ENCODE peak calls at places on chromosomes 3 and 15, in four cellular contexts. K is heart left ventricle, W is tibial nerve, O is A549. T is an unnamed sample.
A peak's percentile ranks its signal among the peaks of the same experiment; 100 is the strongest.

GRCh38 chr3:181718416-181718815 is 6.7 kb downstream of the SOX2 start:
- DNase-seq in K (no peak), O (no peak), W (no peak), T (no peak)

GRCh38 chr15:60840703-60841411 is 361.9 kb upstream of the ICE2 start:
- DNase-seq in K (no peak), W (no peak), O (no peak), T (no peak)

GRCh38 chr3:115341208-115341607 is 194.1 kb upstream of the ZBTB20 start:
- DNase-seq in W (no peak), O (peak; percentile 10), K (no peak), T (no peak)

GRCh38 chr15:87527416-87527815 is 729.1 kb downstream of the NTRK3 start:
- DNase-seq in W (no peak), O (no peak), K (no peak), T (no peak)

GRCh38 chr3:97293596-97294131 is 470.9 kb upstream of the ARL6 start:
- DNase-seq in O (no peak), K (no peak), W (no peak), T (no peak)

GRCh38 chr3:157147099-157147803 is 12.7 kb downstream of the CCNL1 start:
- DNase-seq in K (no peak), O (no peak), W (no peak), T (no peak)

GRCh38 chr3:64176461-64176996 is 48.7 kb downstream of the PRICKLE2 start:
- DNase-seq in W (no peak), K (no peak), O (no peak), T (no peak)

GRCh38 chr15:59447367-59447766 is 9.4 kb downstream of the FAM81A start:
- DNase-seq in O (no peak), W (no peak), K (no peak), T (no peak)

GRCh38 chr3:157081681-157082210 is 78.2 kb downstream of the CCNL1 start:
- DNase-seq in O (peak; percentile 85), W (peak; percentile 88), K (peak; percentile 93), T (peak; percentile 90)

GRCh38 chr3:40307176-40307575 is 2.3 kb upstream of the EIF1B start:
- DNase-seq in K (no peak), O (no peak), W (no peak), T (no peak)

GRCh38 chr15:55588070-55588817 is at the start of gene PYGO1:
- DNase-seq in W (peak; percentile 18), O (peak; percentile 69), K (peak; percentile 63), T (peak; percentile 63)
- H3K4me3 ChIP-seq in W (peak within 1 kb of the TSS; percentile 84), O (peak within 1 kb of the TSS; percentile 78), K (peak within 1 kb of the TSS; percentile 75), T (peak within 1 kb of the TSS; percentile 70)

DNA sequence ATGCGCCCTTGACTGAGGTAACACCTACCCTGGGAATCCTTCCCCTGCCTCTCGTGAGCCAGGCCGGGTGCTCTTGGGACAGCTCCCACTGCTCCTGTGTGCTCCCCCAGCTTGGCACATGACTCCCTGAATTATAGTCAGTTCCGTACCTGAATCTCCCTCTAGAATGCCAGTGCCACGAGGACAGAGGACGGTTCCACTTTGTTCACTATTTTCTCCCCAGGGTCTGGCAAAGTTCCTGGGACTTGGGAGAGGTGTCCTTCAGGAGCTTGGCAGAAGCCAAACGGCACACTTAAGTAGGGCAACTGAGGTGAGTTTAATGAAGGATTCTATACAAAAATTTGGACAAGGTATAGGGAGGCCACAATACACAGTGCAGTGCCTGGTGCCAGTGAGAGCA is 9.8 kb downstream of the CCR5AS start:
- DNase-seq in O (no peak), W (no peak), K (no peak), T (no peak)
- H3K27ac ChIP-seq in O (no peak overlapping the region), W (no peak overlapping the region), K (no peak overlapping the region), T (no peak overlapping the region)

GRCh38 chr15:24858737-24859601 is 95.8 kb upstream of the SNRPN start:
- DNase-seq in W (no peak), K (peak; percentile 36), O (no peak), T (no peak)
- TF ChIP-seq POLR2A in W (no peak), K (no peak), O (no peak), T (no peak)

GRCh38 chr3:131526801-131527347 is 24.1 kb upstream of the MRPL3 start:
- DNase-seq in K (peak; percentile 45), O (peak; percentile 38), W (no peak), T (no peak)
- H3K4me3 ChIP-seq in K (peak overlapping the region; percentile 40), O (peak overlapping the region; percentile 46), W (peak overlapping the region; percentile 37), T (no peak overlapping the region)

GRCh38 chr3:136685882-136686281 is 66.3 kb downstream of the STAG1 start:
- DNase-seq in W (no peak), K (no peak), O (no peak), T (no peak)
- H3K27ac ChIP-seq in W (no peak overlapping the region), K (no peak overlapping the region), O (no peak overlapping the region), T (no peak overlapping the region)

GRCh38 chr3:194275721-194276120 is 75.4 kb downstream of the CPN2 start:
- DNase-seq in O (no peak), K (peak; percentile 12), W (no peak), T (no peak)

GRCh38 chr3:194278186-194278845 is 72.8 kb downstream of the CPN2 start:
- DNase-seq in W (no peak), K (peak; percentile 26), O (no peak), T (peak; percentile 15)

GRCh38 chr3:194276768-194277546 is 74.2 kb downstream of the CPN2 start:
- DNase-seq in W (no peak), O (no peak), K (peak; percentile 70), T (peak; percentile 73)

GRCh38 chr3:194279106-194279505 is 72.0 kb downstream of the CPN2 start:
- DNase-seq in O (no peak), K (peak; percentile 4), W (no peak), T (peak; percentile 8)

GRCh38 chr3:194277547-194278091 is 73.5 kb downstream of the CPN2 start:
- DNase-seq in W (no peak), K (peak; percentile 81), O (no peak), T (peak; percentile 78)
- TF ChIP-seq POLR2A in W (no peak), K (no peak), O (no peak), T (no peak)